ENCODE peak calls at places on chromosome 14, in five cellular contexts. F, D, I, K and Q are unnamed samples.

GRCh38 chr14:98798099-98798498 is 473.9 kb downstream of the BCL11B start:
- DNase-seq in F (no peak), D (no peak), I (no peak), K (peak; percentile 20), Q (no peak)

GRCh38 chr14:63167044-63167443 is 37.2 kb upstream of the RHOJ start:
- DNase-seq in F (no peak), D (no peak), I (no peak), K (no peak), Q (no peak)

GRCh38 chr14:96095581-96096476 is 56.7 kb downstream of the C14orf132 start:
- DNase-seq in F (no peak), D (peak; percentile 92), I (no peak), K (no peak), Q (no peak)

GRCh38 chr14:23577710-23578392 is 739 bp downstream of the JPH4 start:
- DNase-seq in F (no peak), D (no peak), I (no peak), K (no peak), Q (no peak)

GRCh38 chr14:24692382-24693352 is 58.7 kb upstream of the GZMB start:
- DNase-seq in F (peak; percentile 35), D (no peak), I (no peak), K (no peak), Q (no peak)

GRCh38 chr14:68164723-68165122 is 345.1 kb downstream of the RAD51B start:
- DNase-seq in F (no peak), D (no peak), I (no peak), K (no peak), Q (no peak)

GRCh38 chr14:95858893-95859292 is 17.7 kb upstream of the TUNAR start:
- DNase-seq in F (no peak), D (no peak), I (no peak), K (no peak), Q (no peak)

GRCh38 chr14:75487155-75487671 is 35.1 kb upstream of the BATF start:
- DNase-seq in F (peak; percentile 19), D (no peak), I (no peak), K (no peak), Q (peak; percentile 88)

GRCh38 chr14:58639842-58640484 is 2.2 kb downstream of the DACT1 start:
- DNase-seq in F (no peak), D (peak; percentile 92), I (no peak), K (peak; percentile 68), Q (peak; percentile 59)

GRCh38 chr14:34340226-34340625 is 121.8 kb downstream of the SPTSSA start:
- DNase-seq in F (no peak), D (no peak), I (no peak), K (no peak), Q (no peak)

GRCh38 chr14:21104448-21105060 is 3.7 kb downstream of the TMEM253 start:
- DNase-seq in F (peak; percentile 64), D (peak; percentile 93), I (peak; percentile 65), K (peak; percentile 74), Q (peak; percentile 77)

GRCh38 chr14:81517798-81518398 is 15.8 kb downstream of the SEL1L start:
- DNase-seq in F (no peak), D (peak; percentile 21), I (no peak), K (no peak), Q (no peak)

GRCh38 chr14:79822034-79822433 is 389.3 kb downstream of the DIO2 start:
- DNase-seq in F (no peak), D (no peak), I (no peak), K (no peak), Q (no peak)

GRCh38 chr14:85958069-85958468 is 428.1 kb downstream of the FLRT2 start:
- DNase-seq in F (no peak), D (no peak), I (no peak), K (no peak), Q (no peak)

GRCh38 chr14:99116741-99117295 is 155.2 kb downstream of the BCL11B start:
- DNase-seq in F (no peak), D (no peak), I (no peak), K (no peak), Q (no peak)

GRCh38 chr14:63800083-63800482 is 52.7 kb upstream of the SYNE2 start:
- DNase-seq in F (no peak), D (no peak), I (no peak), K (no peak), Q (no peak)

GRCh38 chr14:95302667-95303066 is 17.0 kb downstream of the CLMN start:
- DNase-seq in F (no peak), D (no peak), I (no peak), K (no peak), Q (no peak)